ENCODE peak calls at places on chromosomes 4 and X, in ten cellular contexts. S is Peyer's patch; A is neural progenitor cell; D is Jurkat, Clone E6-1; Q is astrocyte; H is OCI-LY7; K is transverse colon; V is AG10803; Z is NT2/D1; Y is ovary. X is an unnamed sample.

GRCh38 chr4:154616287-154616686 is 3.8 kb upstream of the FGG start:
- DNase-seq in V (no peak), K (no peak), Y (no peak), S (no peak), D (no peak), Z (no peak), A (no peak), H (no peak), Q (no peak), X (no peak)

GRCh38 chrX:64313624-64314023 is 81.6 kb downstream of the MTMR8 start:
- DNase-seq in K (no peak), H (no peak), S (no peak), V (no peak), Z (no peak), Q (no peak), A (no peak), D (no peak), Y (no peak), X (no peak)

GRCh38 chrX:53235566-53235965 is 10.6 kb upstream of the KDM5C start:
- DNase-seq in Y (no peak), S (no peak), Q (no peak), D (no peak), V (no peak), H (no peak), A (no peak), K (no peak), Z (no peak), X (no peak)

GRCh38 chrX:30941898-30942297 is 52.8 kb upstream of the TAB3 start:
- DNase-seq in Y (no peak), D (no peak), Z (no peak), S (no peak), K (no peak), V (no peak), A (no peak), Q (no peak), H (no peak), X (no peak)

GRCh38 chrX:78321809-78322208 is 5.6 kb downstream of the CYSLTR1 start:
- DNase-seq in Z (no peak), Q (no peak), Y (no peak), A (no peak), S (peak), K (peak), H (peak), D (peak), V (no peak), X (no peak)

GRCh38 chr4:92304073-92304472 is 307 bp downstream of the GRID2 start:
- DNase-seq in S (no peak), Z (no peak), Y (no peak), V (no peak), D (no peak), A (peak), K (no peak), H (no peak), Q (no peak), X (no peak)

GRCh38 chrX:112851806-112852205 is 11.2 kb upstream of the AMOT start:
- DNase-seq in K (no peak), S (no peak), A (no peak), V (peak), Z (no peak), Q (peak), H (no peak), Y (peak), D (no peak), X (no peak)

GRCh38 chrX:40148439-40149285 is 50.9 kb upstream of the BCOR start:
- DNase-seq in Z (no peak), H (peak), A (peak), S (peak), K (peak), V (no peak), Y (no peak), Q (no peak), D (no peak), X (peak)

GRCh38 chr4:42627887-42628646 is 28.8 kb downstream of the ATP8A1 start:
- DNase-seq in V (no peak), D (peak), K (peak), Y (peak), Q (no peak), H (peak), Z (no peak), S (peak), A (no peak), X (no peak)

GRCh38 chrX:125378205-125378604 is 58.5 kb downstream of the TEX13C start:
- DNase-seq in S (no peak), K (no peak), A (no peak), Y (no peak), Z (no peak), D (no peak), Q (no peak), H (no peak), V (no peak), X (no peak)

GRCh38 chr4:89724716-89725115 is 112.2 kb downstream of the SNCA start:
- DNase-seq in V (peak), Y (no peak), Z (no peak), H (no peak), S (no peak), D (no peak), K (no peak), A (no peak), Q (peak), X (no peak)

GRCh38 chr4:138063581-138063980 is 178.6 kb downstream of the SLC7A11 start:
- DNase-seq in V (no peak), H (no peak), Q (no peak), Y (no peak), A (no peak), D (no peak), Z (no peak), K (no peak), S (no peak), X (peak)

GRCh38 chr4:177356921-177357320 is 47.2 kb downstream of the NEIL3 start:
- DNase-seq in S (no peak), H (no peak), Q (no peak), A (no peak), Z (no peak), V (no peak), D (no peak), K (no peak), Y (no peak), X (no peak)

GRCh38 chrX:135194684-135195083 is 23.5 kb upstream of the CT55 start:
- DNase-seq in A (no peak), D (no peak), Z (no peak), Q (no peak), K (no peak), S (no peak), Y (no peak), V (no peak), H (no peak), X (peak)

DNA sequence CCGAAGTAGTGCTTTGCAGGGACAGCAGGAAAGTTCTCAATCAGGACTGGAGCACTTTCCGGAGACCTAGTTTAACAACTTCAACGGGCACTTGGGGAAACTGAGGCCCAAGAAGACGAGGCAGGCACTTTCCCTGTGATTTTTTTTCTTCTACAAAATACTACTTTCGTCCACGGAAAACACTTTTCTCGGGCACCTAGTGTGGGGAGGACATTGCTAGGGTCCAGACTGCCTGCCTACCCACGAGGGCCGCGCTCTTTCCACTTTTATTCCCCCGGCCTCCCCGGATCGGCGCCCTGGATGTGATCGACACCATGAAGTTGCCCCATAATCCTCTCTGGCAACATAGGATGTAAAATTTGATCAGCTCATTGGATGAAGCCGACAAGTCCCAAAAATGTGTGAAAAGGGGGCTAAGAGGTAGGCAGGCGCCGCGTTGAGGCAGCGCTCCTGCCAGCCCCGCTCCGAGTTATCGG is 125.5 kb upstream of the CXorf66 start:
- DNase-seq in Y (no peak), H (no peak), S (no peak), K (no peak), Q (no peak), Z (no peak), A (no peak), D (no peak), V (no peak), X (no peak)
- H3K4me3 ChIP-seq in Y (peak), H (no peak), S (peak), K (peak), Q (peak), Z (peak), A (peak), D (no peak), V (peak), X (peak)

DNA sequence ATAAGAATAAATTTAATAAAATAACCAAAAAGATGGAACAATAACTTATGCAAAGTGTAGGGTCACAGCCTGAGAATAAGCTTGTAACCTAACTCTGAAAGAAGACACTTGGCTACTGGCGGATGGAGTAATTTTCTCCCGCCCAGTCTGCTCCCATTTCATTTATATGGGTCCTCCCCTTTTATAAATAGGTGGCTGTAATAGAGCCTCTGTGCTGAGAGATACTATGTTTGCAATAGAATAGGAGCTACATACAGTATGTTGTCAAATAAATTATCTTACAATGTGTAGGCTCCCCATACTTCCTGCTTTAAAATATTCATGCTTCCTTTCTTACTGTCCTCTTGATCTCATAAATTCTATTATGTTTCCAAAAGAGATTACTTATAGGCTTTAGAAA is 28.2 kb upstream of the RPS6KA3 start:
- DNase-seq in K (no peak), Z (no peak), H (no peak), V (no peak), Y (no peak), D (no peak), A (no peak), S (no peak), Q (no peak), X (no peak)
- H3K4me3 ChIP-seq in K (no peak), Z (no peak), H (no peak), V (no peak), Y (no peak), D (no peak), A (no peak), S (no peak), Q (no peak), X (no peak)

GRCh38 chr4:55158957-55159356 is 33.6 kb upstream of the KDR start:
- DNase-seq in H (no peak), V (no peak), A (no peak), Q (no peak), Z (no peak), S (no peak), K (no peak), D (no peak), Y (no peak), X (no peak)

GRCh38 chr4:55159851-55160250 is 34.5 kb upstream of the KDR start:
- DNase-seq in Z (no peak), V (no peak), H (no peak), A (no peak), K (no peak), D (no peak), Y (no peak), Q (no peak), S (no peak), X (no peak)

GRCh38 chr4:55157559-55158277 is 32.3 kb upstream of the KDR start:
- DNase-seq in Z (no peak), Y (no peak), Q (no peak), D (no peak), K (no peak), S (no peak), V (no peak), H (no peak), A (no peak), X (peak)

GRCh38 chr4:55154290-55154880 is 29.0 kb upstream of the KDR start:
- DNase-seq in S (no peak), Y (no peak), Z (no peak), V (no peak), H (no peak), A (no peak), D (no peak), K (no peak), Q (no peak), X (no peak)

GRCh38 chr4:55154933-55155332 is 29.5 kb upstream of the KDR start:
- DNase-seq in K (no peak), S (no peak), Q (no peak), Z (no peak), Y (no peak), A (no peak), V (no peak), D (no peak), H (no peak), X (no peak)
- H3K4me3 ChIP-seq in K (no peak), S (no peak), Q (no peak), Z (no peak), Y (no peak), A (no peak), V (no peak), D (no peak), H (no peak), X (no peak)

GRCh38 chrX:118824173-118824782 is 654 bp downstream of the ZCCHC12 start:
- DNase-seq in S (no peak), D (no peak), Q (no peak), Z (no peak), H (no peak), V (no peak), K (no peak), A (peak), Y (no peak), X (peak)

DNA sequence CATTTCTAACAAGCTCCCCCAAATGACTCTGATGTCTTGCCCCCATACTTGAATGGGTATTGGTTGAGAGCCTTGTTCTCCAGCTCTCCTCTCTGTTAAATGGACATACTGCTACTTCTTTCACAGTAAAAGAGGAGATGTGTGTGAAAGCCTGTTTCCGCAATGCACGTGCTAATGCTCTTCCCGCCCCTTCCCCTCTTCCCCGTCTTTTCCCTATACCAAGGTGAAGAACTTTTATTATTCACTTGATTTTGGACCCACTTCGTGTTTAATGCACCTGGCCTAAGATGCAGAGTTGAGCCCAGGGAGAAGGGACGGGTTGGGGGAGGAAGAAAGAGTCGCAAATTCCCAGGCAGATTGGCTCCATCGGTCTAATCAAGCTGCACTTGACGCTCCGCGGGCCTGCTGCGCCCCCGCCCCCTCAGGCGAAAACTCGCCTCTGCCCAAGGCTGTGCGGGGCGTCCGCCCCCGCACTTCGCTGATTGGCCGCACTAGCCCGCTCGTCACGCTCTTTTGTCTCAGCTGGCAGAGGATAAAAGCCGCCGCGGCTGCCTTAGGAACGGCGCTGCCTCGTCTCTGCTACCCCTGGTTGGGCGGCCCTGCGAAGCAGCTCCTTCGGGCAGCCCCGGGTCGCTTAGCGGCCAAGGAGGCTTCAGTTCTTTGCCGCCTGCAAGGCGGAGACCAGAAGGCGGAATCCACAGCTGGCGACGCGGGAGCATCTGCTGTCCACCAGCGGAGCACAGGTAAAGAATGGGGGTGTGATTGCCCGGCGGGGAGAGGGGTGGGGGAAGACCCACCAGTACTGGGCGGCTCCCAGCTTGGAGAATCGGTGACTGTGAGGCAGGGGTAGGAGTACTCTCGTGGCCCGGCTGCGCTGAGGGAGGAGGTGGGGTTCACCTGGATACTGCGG is at the start of gene ZCCHC12:
- DNase-seq in S (peak), D (peak), K (peak), H (no peak), Y (peak), Q (peak), Z (peak), A (peak), V (no peak), X (peak)
- H3K4me3 ChIP-seq in S (peak), D (no peak), K (peak), H (no peak), Y (peak), Q (peak), Z (peak), A (peak), V (peak), X (peak)

GRCh38 chrX:49058794-49059193 is at the start of gene CCDC120:
- DNase-seq in A (no peak), V (no peak), D (no peak), K (peak), S (peak), H (no peak), Z (no peak), Q (no peak), Y (no peak), X (peak)
- H3K4me3 ChIP-seq in A (no peak), V (no peak), D (no peak), K (peak), S (peak), H (no peak), Z (peak), Q (no peak), Y (peak), X (peak)

DNA sequence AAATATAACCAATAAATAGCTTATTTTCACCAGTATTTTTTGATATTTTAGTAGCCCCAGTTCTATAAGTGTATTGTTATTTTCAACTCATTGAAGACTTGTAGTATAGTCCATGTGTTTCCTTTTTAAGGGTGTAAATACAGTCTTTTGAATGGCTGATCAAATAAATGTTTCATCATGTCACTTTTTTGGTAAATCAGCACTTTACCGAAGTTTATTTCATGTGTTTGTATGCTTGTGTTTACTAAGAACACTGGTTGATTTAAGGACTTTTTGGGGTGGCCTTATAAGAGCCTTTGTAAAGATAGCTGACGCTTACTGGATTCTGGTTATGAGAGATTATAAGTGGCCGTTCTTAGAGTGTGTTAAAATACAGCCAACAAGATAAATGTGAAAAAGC is 2.6 kb downstream of the UBE2K start:
- DNase-seq in Z (no peak), K (no peak), V (no peak), S (no peak), D (no peak), H (no peak), Y (no peak), Q (no peak), A (no peak), X (no peak)
- H3K4me3 ChIP-seq in Z (no peak), K (no peak), V (peak), S (peak), D (no peak), H (peak), Y (no peak), Q (peak), A (peak), X (no peak)

GRCh38 chr4:112511294-112512118 is 4.5 kb downstream of the NEUROG2 start:
- DNase-seq in K (no peak), V (no peak), S (no peak), Q (no peak), H (no peak), Y (no peak), D (no peak), Z (no peak), A (peak), X (peak)

GRCh38 chr4:112514079-112514448 is 1.9 kb downstream of the NEUROG2 start:
- DNase-seq in K (no peak), Z (no peak), S (no peak), H (no peak), A (peak), Q (no peak), V (no peak), Y (no peak), D (no peak), X (peak)

GRCh38 chr4:112510468-112511293 is 5.3 kb downstream of the NEUROG2 start:
- DNase-seq in K (no peak), Z (no peak), V (no peak), A (peak), Q (no peak), H (no peak), S (no peak), Y (no peak), D (no peak), X (peak)

GRCh38 chr4:112510191-112510467 is 5.9 kb downstream of the NEUROG2 start:
- DNase-seq in D (no peak), K (no peak), H (no peak), Z (no peak), A (no peak), V (no peak), Y (no peak), S (no peak), Q (no peak), X (no peak)

GRCh38 chr4:112509243-112510190 is 6.5 kb downstream of the NEUROG2 start:
- DNase-seq in Q (peak), K (no peak), S (no peak), A (peak), D (no peak), H (no peak), Z (no peak), V (peak), Y (no peak), X (peak)
- H3K4me3 ChIP-seq in Q (no peak), K (no peak), S (no peak), A (peak), D (no peak), H (no peak), Z (no peak), V (peak), Y (no peak), X (no peak)

X was measured in H7.